ENCODE peak calls at places on chromosome 20, in ten cellular contexts. P, V, H, C, R, K, Q, J, M and S are unnamed samples.

GRCh38 chr20:8858181-8858794 is 210.6 kb upstream of the PLCB4 start:
- DNase-seq in J (no peak), V (peak; percentile 16), H (no peak), M (peak; percentile 18), P (no peak), K (no peak), Q (no peak), R (no peak), C (peak; percentile 21), S (no peak)

GRCh38 chr20:59994697-59995122 is 36.5 kb downstream of the CDH26 start:
- DNase-seq in H (no peak), C (peak; percentile 20), Q (no peak), M (no peak), J (peak; percentile 55), P (no peak), R (peak; percentile 65), K (peak; percentile 37), V (peak; percentile 18), S (peak; percentile 69)

GRCh38 chr20:63978319-63979220 is 872 bp downstream of the SAMD10 start:
- DNase-seq in R (no peak), K (no peak), M (peak; percentile 30), Q (no peak), V (no peak), P (no peak), C (peak; percentile 43), H (no peak), J (no peak), S (no peak)

GRCh38 chr20:40050596-40050995 is 638.4 kb downstream of the MAFB start:
- DNase-seq in Q (no peak), P (no peak), M (no peak), R (no peak), K (no peak), J (no peak), H (no peak), C (no peak), V (no peak), S (no peak)

GRCh38 chr20:39993737-39994136 is 695.3 kb downstream of the MAFB start:
- DNase-seq in V (no peak), K (no peak), H (no peak), C (no peak), R (no peak), J (no peak), Q (no peak), M (no peak), P (no peak), S (no peak)

GRCh38 chr20:44691424-44692423 is 23.4 kb upstream of the CCN5 start:
- DNase-seq in M (no peak), Q (no peak), V (peak; percentile 61), P (no peak), H (no peak), J (no peak), R (no peak), K (no peak), C (no peak), S (no peak)

GRCh38 chr20:24780648-24781047 is 168.4 kb upstream of the CST7 start:
- DNase-seq in C (no peak), K (no peak), R (no peak), V (no peak), J (no peak), M (no peak), P (no peak), Q (no peak), H (no peak), S (no peak)

GRCh38 chr20:50728981-50729874 is 2.2 kb upstream of the PARD6B start:
- DNase-seq in H (no peak), V (no peak), R (no peak), Q (no peak), C (no peak), K (peak; percentile 55), M (no peak), P (no peak), J (peak; percentile 74), S (no peak)

GRCh38 chr20:35370751-35371150 is 41.0 kb downstream of the UQCC1 start:
- DNase-seq in R (no peak), C (no peak), V (no peak), P (no peak), M (no peak), H (no peak), Q (no peak), K (no peak), J (no peak), S (no peak)

GRCh38 chr20:31817461-31817860 is 1.7 kb upstream of the MYLK2 start:
- DNase-seq in Q (no peak), R (no peak), K (no peak), J (no peak), V (no peak), C (no peak), P (no peak), H (no peak), M (no peak), S (no peak)

GRCh38 chr20:4987130-4987529 is 14.2 kb downstream of the SLC23A2 start:
- DNase-seq in P (no peak), R (no peak), J (no peak), K (no peak), V (no peak), Q (no peak), C (no peak), H (no peak), M (no peak), S (no peak)
- H3K4me3 ChIP-seq in P (no peak overlapping the region), R (no peak overlapping the region), J (no peak overlapping the region), K (no peak overlapping the region), V (no peak overlapping the region), Q (no peak overlapping the region), C (no peak overlapping the region), H (no peak overlapping the region), M (no peak overlapping the region), S (no peak overlapping the region)

DNA sequence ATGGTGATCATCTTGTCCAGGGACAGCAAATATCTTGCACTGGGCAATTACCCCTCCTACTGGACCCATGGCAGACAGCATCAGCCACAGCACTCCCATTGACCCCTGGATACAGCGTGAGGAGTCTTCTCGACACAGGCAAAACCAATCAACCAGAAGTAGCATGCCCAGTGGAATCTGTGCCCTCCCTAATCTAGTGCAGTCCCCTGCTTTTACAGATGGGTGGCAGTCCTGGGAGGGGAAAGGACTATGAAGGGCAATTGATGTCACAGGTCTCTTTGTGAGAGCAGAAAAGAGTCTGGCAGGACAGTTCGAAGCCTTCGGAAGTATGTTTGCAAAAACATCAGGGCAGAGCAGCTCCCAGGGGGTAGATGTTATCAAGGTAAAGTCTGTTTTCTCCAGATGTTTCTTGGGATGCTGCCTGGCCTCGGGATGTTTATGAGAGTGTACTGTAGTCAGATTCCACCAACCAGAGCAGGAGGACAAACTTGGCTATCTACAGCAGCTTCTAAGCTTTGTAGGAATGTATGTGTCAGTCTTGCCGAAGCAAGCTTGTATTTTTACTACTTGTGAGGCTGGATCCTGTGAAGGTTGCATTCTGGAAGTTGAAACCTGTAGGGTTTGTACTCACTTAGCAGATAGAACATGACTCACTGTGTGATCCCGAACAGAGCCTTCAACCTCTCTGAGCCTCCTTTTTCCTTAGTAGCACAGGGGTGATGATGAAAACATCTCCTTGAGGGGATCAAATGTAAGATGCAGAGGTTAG is 63.0 kb upstream of the MYL9 start:
- DNase-seq in V (no peak), J (no peak), K (no peak), Q (no peak), H (no peak), P (no peak), M (no peak), C (peak; percentile 54), R (no peak), S (no peak)
- TF ChIP-seq CTCF in V (no peak), J (peak; percentile 11), K (no peak), Q (no peak), H (peak; percentile 4), P (no peak), M (peak; percentile 12), C (no peak), R (peak; percentile 27), S (no peak)

GRCh38 chr20:37918035-37918434 is 15.1 kb downstream of the VSTM2L start:
- DNase-seq in K (no peak), J (no peak), Q (no peak), P (no peak), V (no peak), M (no peak), R (no peak), C (no peak), H (no peak), S (no peak)

GRCh38 chr20:37915800-37916570 is 13.1 kb downstream of the VSTM2L start:
- DNase-seq in V (no peak), R (no peak), H (no peak), C (no peak), M (no peak), J (no peak), Q (no peak), K (no peak), P (no peak), S (no peak)

GRCh38 chr20:37919389-37920040 is 16.6 kb downstream of the VSTM2L start:
- DNase-seq in H (no peak), M (no peak), K (no peak), Q (no peak), V (no peak), C (no peak), J (no peak), P (no peak), R (no peak), S (no peak)

GRCh38 chr20:37915434-37915787 is 12.5 kb downstream of the VSTM2L start:
- DNase-seq in J (no peak), P (no peak), H (no peak), C (no peak), M (no peak), Q (no peak), R (no peak), K (no peak), V (no peak), S (no peak)

GRCh38 chr20:37917436-37917835 is 14.5 kb downstream of the VSTM2L start:
- DNase-seq in V (no peak), J (no peak), C (no peak), H (no peak), P (no peak), K (no peak), M (no peak), R (no peak), Q (no peak), S (no peak)
- H3K4me3 ChIP-seq in V (no peak overlapping the region), J (no peak overlapping the region), C (no peak overlapping the region), H (no peak overlapping the region), P (no peak overlapping the region), K (no peak overlapping the region), M (no peak overlapping the region), R (no peak overlapping the region), Q (no peak overlapping the region), S (no peak overlapping the region)

GRCh38 chr20:62873280-62873679 is 11.7 kb upstream of the TCFL5 start:
- DNase-seq in M (no peak), K (no peak), C (no peak), V (no peak), R (no peak), H (no peak), Q (no peak), P (no peak), J (no peak), S (no peak)

GRCh38 chr20:62872863-62873261 is 11.2 kb upstream of the TCFL5 start:
- DNase-seq in P (no peak), K (no peak), C (no peak), V (no peak), Q (no peak), M (no peak), R (no peak), H (no peak), J (no peak), S (no peak)

GRCh38 chr20:62876441-62876825 is 14.8 kb upstream of the TCFL5 start:
- DNase-seq in P (no peak), J (no peak), Q (no peak), V (no peak), K (no peak), M (no peak), R (no peak), H (no peak), C (no peak), S (no peak)

GRCh38 chr20:62875419-62876355 is 14.1 kb upstream of the TCFL5 start:
- DNase-seq in K (peak; percentile 91), V (peak; percentile 84), H (peak; percentile 48), C (peak; percentile 83), P (no peak), J (no peak), R (no peak), Q (no peak), M (peak; percentile 56), S (peak; percentile 81)

GRCh38 chr20:62874745-62875344 is 13.2 kb upstream of the TCFL5 start:
- DNase-seq in C (no peak), J (no peak), R (no peak), V (no peak), Q (no peak), H (no peak), P (no peak), M (no peak), K (peak; percentile 62), S (no peak)
- TF ChIP-seq CTCF in C (no peak), J (no peak), R (no peak), V (no peak), Q (no peak), H (no peak), P (no peak), M (no peak), K (no peak), S (no peak)